ENCODE peak calls at places on chromosomes 16 and 17, in seven cellular contexts. Z is HCT116, M is K562, J is H1, L is SK-N-SH, E is HepG2, A is GM12878. U is an unnamed sample.

GRCh38 chr16:85366031-85366763 is 246.9 kb upstream of the GSE1 start:
- DNase-seq in Z (no peak), M (no peak), J (no peak), L (peak; percentile 86), E (no peak), A (no peak), U (no peak)

GRCh38 chr16:23608194-23608593 is 12.1 kb upstream of the NDUFAB1 start:
- DNase-seq in Z (no peak), M (no peak), J (no peak), L (no peak), E (no peak), A (no peak), U (no peak)

GRCh38 chr16:59060212-59060611 is 326.1 kb upstream of the GOT2 start:
- DNase-seq in Z (no peak), M (no peak), J (no peak), L (no peak), E (no peak), A (no peak), U (no peak)

GRCh38 chr16:78628526-78628925 is 529.1 kb downstream of the WWOX start:
- DNase-seq in Z (no peak), M (no peak), J (no peak), L (no peak), E (no peak), A (no peak), U (no peak)

GRCh38 chr16:87007907-87008306 is 309.3 kb downstream of the C16orf95 start:
- DNase-seq in Z (no peak), M (no peak), J (no peak), L (no peak), E (no peak), A (no peak), U (no peak)

GRCh38 chr17:41692722-41693521 is 4.2 kb downstream of the EIF1 start:
- DNase-seq in Z (no peak), M (no peak), J (no peak), L (no peak), E (no peak), A (no peak), U (peak; percentile 50)

GRCh38 chr17:77829871-77830799 is 128.4 kb upstream of the TNRC6C start:
- DNase-seq in Z (no peak), M (peak; percentile 50), J (no peak), L (peak; percentile 47), E (no peak), A (no peak), U (no peak)

GRCh38 chr16:12289175-12290063 is 312.9 kb downstream of the SNX29 start:
- DNase-seq in Z (no peak), M (no peak), J (no peak), L (no peak), E (peak; percentile 89), A (no peak), U (peak; percentile 86)

GRCh38 chr16:31538199-31538598 is 10.5 kb downstream of the AHSP start:
- DNase-seq in Z (no peak), M (no peak), J (no peak), L (no peak), E (no peak), A (no peak), U (no peak)

GRCh38 chr17:38333635-38334295 is 10.0 kb downstream of the GPR179 start:
- DNase-seq in Z (no peak), M (peak; percentile 84), J (peak; percentile 54), L (peak; percentile 78), E (peak; percentile 53), A (no peak), U (peak; percentile 57)

GRCh38 chr17:3693829-3694231 is 2.1 kb downstream of the P2RX5 start:
- DNase-seq in Z (no peak), M (no peak), J (no peak), L (no peak), E (no peak), A (peak; percentile 91), U (no peak)

GRCh38 chr17:17548044-17548443 is 43.5 kb downstream of the PEMT start:
- DNase-seq in Z (no peak), M (no peak), J (no peak), L (no peak), E (no peak), A (no peak), U (no peak)

GRCh38 chr17:5585814-5586558 is 1.7 kb upstream of the NLRP1 start:
- DNase-seq in Z (no peak), M (peak; percentile 5), J (no peak), L (no peak), E (no peak), A (peak; percentile 51), U (no peak)

GRCh38 chr17:59424331-59424730 is 92.9 kb downstream of the YPEL2 start:
- DNase-seq in Z (no peak), M (no peak), J (no peak), L (no peak), E (no peak), A (no peak), U (no peak)

GRCh38 chr17:59425085-59425901 is 93.8 kb downstream of the YPEL2 start:
- DNase-seq in Z (no peak), M (no peak), J (no peak), L (peak; percentile 85), E (no peak), A (no peak), U (no peak)

GRCh38 chr17:59423903-59424302 is 92.4 kb downstream of the YPEL2 start:
- DNase-seq in Z (no peak), M (no peak), J (no peak), L (no peak), E (no peak), A (no peak), U (no peak)

GRCh38 chr17:59421722-59422121 is 90.3 kb downstream of the YPEL2 start:
- DNase-seq in Z (no peak), M (no peak), J (no peak), L (no peak), E (peak; percentile 88), A (no peak), U (no peak)

GRCh38 chr17:59423137-59423703 is 91.8 kb downstream of the YPEL2 start:
- DNase-seq in Z (peak; percentile 36), M (peak; percentile 77), J (no peak), L (no peak), E (peak; percentile 55), A (no peak), U (no peak)
- TF ChIP-seq JUND in Z (no peak), M (peak; percentile 62), J (no peak), L (peak; percentile 12), E (no peak), A (no peak), U (no peak)

GRCh38 chr16:54287018-54287757 is 601 bp upstream of the IRX3 start:
- DNase-seq in Z (peak; percentile 1), M (no peak), J (no peak), L (no peak), E (no peak), A (no peak), U (peak; percentile 25)
- TF ChIP-seq JUND in Z (no peak), M (no peak), J (no peak), L (no peak), E (no peak), A (no peak), U (no peak)

DNA sequence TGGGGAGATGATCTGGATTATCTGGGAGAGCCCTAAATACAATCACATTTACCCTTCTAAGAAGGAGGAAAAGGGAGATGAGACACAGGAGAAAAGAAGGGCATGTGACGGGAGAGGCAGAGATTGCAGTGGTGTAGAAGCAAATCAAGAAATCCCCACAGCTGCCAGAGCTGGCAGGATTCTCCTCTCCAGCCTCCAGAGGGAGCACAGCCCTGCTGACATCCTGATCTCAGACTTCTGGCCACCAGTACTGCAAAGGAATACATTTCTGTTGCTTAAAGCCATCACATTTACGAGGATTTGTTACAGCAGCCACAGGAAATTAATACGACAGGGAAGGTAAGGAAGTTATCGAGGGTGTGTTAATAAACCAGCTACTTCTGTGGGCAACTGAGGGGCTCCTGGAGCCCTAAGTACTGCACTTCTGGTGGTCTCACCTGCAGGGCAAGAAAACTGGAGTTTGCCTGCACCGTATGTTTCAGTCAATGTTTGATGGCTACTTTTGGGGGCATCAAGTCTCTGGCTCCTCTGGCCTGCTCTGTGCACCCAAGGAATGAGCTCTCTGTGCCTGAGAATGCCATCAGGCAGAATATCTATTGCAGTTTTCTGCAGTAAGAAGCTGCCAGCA is 22.9 kb upstream of the CDH13 start:
- DNase-seq in Z (peak; percentile 13), M (no peak), J (no peak), L (no peak), E (peak; percentile 13), A (no peak), U (peak; percentile 63)
- TF ChIP-seq JUND in Z (no peak), M (no peak), J (no peak), L (no peak), E (no peak), A (no peak), U (no peak)

DNA sequence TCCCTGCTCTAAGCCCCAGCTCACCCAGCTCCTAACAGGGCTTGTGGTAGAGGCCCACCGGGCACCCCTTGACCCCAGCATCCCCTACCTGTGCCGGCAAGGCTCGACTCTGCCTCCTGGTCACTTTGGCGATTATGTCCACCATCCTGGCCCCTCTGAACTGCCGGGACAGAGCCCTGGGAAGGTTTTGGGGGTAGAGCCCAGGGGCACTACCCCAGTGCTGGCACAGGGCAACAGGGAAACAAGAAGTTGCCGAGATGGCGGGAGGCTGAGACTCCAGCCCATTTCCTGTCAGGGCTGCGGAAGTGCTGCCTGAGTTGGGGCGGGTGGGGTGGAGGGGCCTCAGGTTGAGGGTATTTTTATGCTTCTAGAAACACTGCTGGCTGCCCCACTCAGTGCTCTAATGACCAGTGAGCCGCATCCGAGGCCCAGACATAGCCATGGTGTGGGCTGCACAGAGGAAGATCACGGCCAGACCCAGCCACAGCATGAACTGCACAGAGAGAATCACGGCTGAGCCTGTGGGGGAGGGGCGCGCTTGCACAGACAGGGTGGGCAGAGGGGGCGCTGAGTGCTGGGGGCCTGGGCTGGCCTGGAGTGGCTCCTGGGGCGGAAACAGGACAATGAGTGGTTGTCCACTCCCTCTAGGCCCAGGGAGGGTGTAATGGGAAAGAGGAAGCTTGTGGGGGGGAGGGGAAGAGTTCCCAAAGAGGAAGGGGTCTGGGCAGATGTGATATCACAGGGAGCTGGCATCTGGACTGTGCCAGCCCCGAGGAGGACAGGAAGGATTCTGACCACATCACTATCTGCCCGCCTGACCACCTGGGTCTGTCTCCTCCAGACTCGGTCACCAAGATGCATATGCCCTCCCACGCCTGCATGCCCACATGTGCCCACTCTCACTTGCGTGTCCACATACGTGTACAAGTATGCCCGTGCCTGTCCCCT is 22.3 kb downstream of the ARHGAP27 start:
- DNase-seq in Z (no peak), M (no peak), J (no peak), L (peak; percentile 59), E (no peak), A (no peak), U (no peak)
- TF ChIP-seq JUND in Z (no peak), M (no peak), J (no peak), L (no peak), E (no peak), A (no peak), U (no peak)

U was measured in T47D.